ENCODE peak calls at places on chromosomes 16 and 17, in ten cellular contexts. One of them, this sample, is unnamed.

GRCh38 chr17:17069849-17070248 is 27.6 kb downstream of the MPRIP start:
- DNase-seq in astrocyte of the spinal cord: no peak
- DNase-seq in CD8-positive, alpha-beta T cell: no peak
- DNase-seq in neural progenitor cell: no peak
- DNase-seq in uterus: no peak
- DNase-seq in colonic mucosa: no peak
- DNase-seq in dorsolateral prefrontal cortex: no peak
- DNase-seq in IMR-90: no peak
- DNase-seq in right lobe of liver: no peak
- DNase-seq in GM23338: no peak
- DNase-seq in this sample: no peak

GRCh38 chr16:50265260-50265659 is 1.1 kb upstream of the ADCY7 start:
- DNase-seq in astrocyte of the spinal cord: peak; percentile 13
- DNase-seq in CD8-positive, alpha-beta T cell: no peak
- DNase-seq in neural progenitor cell: no peak
- DNase-seq in uterus: no peak
- DNase-seq in colonic mucosa: peak; percentile 55
- DNase-seq in dorsolateral prefrontal cortex: peak; percentile 35
- DNase-seq in IMR-90: peak; percentile 12
- DNase-seq in right lobe of liver: no peak
- DNase-seq in GM23338: no peak
- DNase-seq in this sample: no peak

GRCh38 chr17:74361613-74362391 is at the start of gene BTBD17:
- DNase-seq in astrocyte of the spinal cord: no peak
- DNase-seq in CD8-positive, alpha-beta T cell: peak; percentile 65
- DNase-seq in neural progenitor cell: peak; percentile 97
- DNase-seq in uterus: peak; percentile 36
- DNase-seq in colonic mucosa: peak; percentile 54
- DNase-seq in dorsolateral prefrontal cortex: peak; percentile 79
- DNase-seq in IMR-90: no peak
- DNase-seq in right lobe of liver: peak; percentile 62
- DNase-seq in GM23338: peak; percentile 84
- DNase-seq in this sample: peak; percentile 38

GRCh38 chr16:63323055-63323454 is 1286.8 kb upstream of the CDH8 start:
- DNase-seq in astrocyte of the spinal cord: no peak
- DNase-seq in CD8-positive, alpha-beta T cell: no peak
- DNase-seq in neural progenitor cell: no peak
- DNase-seq in uterus: no peak
- DNase-seq in colonic mucosa: no peak
- DNase-seq in dorsolateral prefrontal cortex: no peak
- DNase-seq in IMR-90: no peak
- DNase-seq in right lobe of liver: no peak
- DNase-seq in GM23338: no peak
- DNase-seq in this sample: no peak

GRCh38 chr16:51328708-51329107 is 177.6 kb upstream of the SALL1 start:
- DNase-seq in astrocyte of the spinal cord: no peak
- DNase-seq in CD8-positive, alpha-beta T cell: no peak
- DNase-seq in neural progenitor cell: no peak
- DNase-seq in uterus: peak; percentile 40
- DNase-seq in colonic mucosa: no peak
- DNase-seq in dorsolateral prefrontal cortex: no peak
- DNase-seq in IMR-90: no peak
- DNase-seq in right lobe of liver: no peak
- DNase-seq in GM23338: no peak
- DNase-seq in this sample: no peak

GRCh38 chr16:89007371-89008249 is 30.6 kb upstream of the CBFA2T3 start:
- DNase-seq in astrocyte of the spinal cord: no peak
- DNase-seq in CD8-positive, alpha-beta T cell: no peak
- DNase-seq in neural progenitor cell: no peak
- DNase-seq in uterus: no peak
- DNase-seq in colonic mucosa: no peak
- DNase-seq in dorsolateral prefrontal cortex: no peak
- DNase-seq in IMR-90: no peak
- DNase-seq in right lobe of liver: peak; percentile 5
- DNase-seq in GM23338: no peak
- DNase-seq in this sample: no peak

GRCh38 chr17:83194761-83195329 is 115.4 kb downstream of the METRNL start:
- DNase-seq in astrocyte of the spinal cord: peak; percentile 66
- DNase-seq in CD8-positive, alpha-beta T cell: no peak
- DNase-seq in neural progenitor cell: no peak
- DNase-seq in uterus: peak; percentile 12
- DNase-seq in colonic mucosa: no peak
- DNase-seq in dorsolateral prefrontal cortex: peak; percentile 38
- DNase-seq in IMR-90: no peak
- DNase-seq in right lobe of liver: peak; percentile 17
- DNase-seq in GM23338: no peak
- DNase-seq in this sample: no peak

GRCh38 chr17:15482476-15482875 is 15.1 kb upstream of the CDRT4 start:
- DNase-seq in astrocyte of the spinal cord: no peak
- DNase-seq in CD8-positive, alpha-beta T cell: no peak
- DNase-seq in neural progenitor cell: no peak
- DNase-seq in uterus: no peak
- DNase-seq in colonic mucosa: no peak
- DNase-seq in dorsolateral prefrontal cortex: no peak
- DNase-seq in IMR-90: no peak
- DNase-seq in right lobe of liver: no peak
- DNase-seq in GM23338: no peak
- DNase-seq in this sample: no peak

GRCh38 chr16:70383421-70383960 is 36.8 kb downstream of the DDX19A start:
- DNase-seq in astrocyte of the spinal cord: no peak
- DNase-seq in CD8-positive, alpha-beta T cell: no peak
- DNase-seq in neural progenitor cell: no peak
- DNase-seq in uterus: no peak
- DNase-seq in colonic mucosa: no peak
- DNase-seq in dorsolateral prefrontal cortex: no peak
- DNase-seq in IMR-90: no peak
- DNase-seq in right lobe of liver: no peak
- DNase-seq in GM23338: no peak
- DNase-seq in this sample: no peak

GRCh38 chr16:70378869-70379493 is 32.3 kb downstream of the DDX19A start:
- DNase-seq in astrocyte of the spinal cord: no peak
- DNase-seq in CD8-positive, alpha-beta T cell: no peak
- DNase-seq in neural progenitor cell: no peak
- DNase-seq in uterus: no peak
- DNase-seq in colonic mucosa: no peak
- DNase-seq in dorsolateral prefrontal cortex: no peak
- DNase-seq in IMR-90: no peak
- DNase-seq in right lobe of liver: no peak
- DNase-seq in GM23338: peak; percentile 15
- DNase-seq in this sample: no peak

GRCh38 chr16:70380205-70380918 is 33.7 kb downstream of the DDX19A start:
- DNase-seq in astrocyte of the spinal cord: peak; percentile 89
- DNase-seq in CD8-positive, alpha-beta T cell: peak; percentile 80
- DNase-seq in neural progenitor cell: peak; percentile 74
- DNase-seq in uterus: peak; percentile 33
- DNase-seq in colonic mucosa: peak; percentile 45
- DNase-seq in dorsolateral prefrontal cortex: peak; percentile 76
- DNase-seq in IMR-90: peak; percentile 82
- DNase-seq in right lobe of liver: peak; percentile 51
- DNase-seq in GM23338: peak; percentile 71
- DNase-seq in this sample: peak; percentile 72

GRCh38 chr16:70381604-70382342 is 35.1 kb downstream of the DDX19A start:
- DNase-seq in astrocyte of the spinal cord: no peak
- DNase-seq in CD8-positive, alpha-beta T cell: no peak
- DNase-seq in neural progenitor cell: no peak
- DNase-seq in uterus: no peak
- DNase-seq in colonic mucosa: no peak
- DNase-seq in dorsolateral prefrontal cortex: no peak
- DNase-seq in IMR-90: no peak
- DNase-seq in right lobe of liver: no peak
- DNase-seq in GM23338: no peak
- DNase-seq in this sample: no peak

DNA sequence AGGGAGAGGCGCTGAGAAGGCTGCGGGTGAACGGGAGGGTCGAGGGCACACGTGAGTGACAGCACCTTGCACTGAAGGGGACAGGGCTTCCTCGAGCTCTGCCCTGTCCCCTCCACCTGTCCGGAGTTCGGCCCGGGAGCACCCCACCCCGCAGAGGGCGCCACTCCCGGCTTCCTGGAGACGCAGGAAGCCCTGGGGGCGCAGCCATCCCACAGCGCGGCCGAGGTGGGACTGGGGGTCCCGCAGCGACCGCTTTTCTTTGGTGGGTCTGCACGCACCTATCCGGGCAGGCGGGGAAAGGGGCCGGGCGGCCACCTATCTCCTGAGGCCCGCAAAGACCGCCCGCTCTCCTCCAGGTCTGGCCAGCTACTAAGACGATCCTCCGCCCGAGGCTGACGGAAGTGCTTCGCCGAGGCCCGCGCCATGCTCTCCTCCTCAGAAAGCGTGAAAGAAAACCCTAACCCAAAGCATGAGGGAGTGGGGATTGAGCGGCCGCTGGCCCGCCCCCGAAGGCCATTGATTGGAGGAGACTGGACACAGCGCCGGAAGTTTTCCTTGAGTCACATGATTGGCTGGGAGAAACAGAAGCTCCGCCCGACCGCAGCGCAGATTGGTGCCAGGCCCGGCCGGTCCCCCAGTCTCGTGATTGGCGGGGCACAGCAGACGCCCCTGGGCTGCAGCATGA is 34.4 kb downstream of the DDX19A start:
- DNase-seq in astrocyte of the spinal cord: peak; percentile 97
- DNase-seq in CD8-positive, alpha-beta T cell: peak; percentile 96
- DNase-seq in neural progenitor cell: peak; percentile 99
- DNase-seq in uterus: peak; percentile 96
- DNase-seq in colonic mucosa: peak; percentile 98
- DNase-seq in dorsolateral prefrontal cortex: peak; percentile 99
- DNase-seq in IMR-90: peak; percentile 96
- DNase-seq in right lobe of liver: peak; percentile 95
- DNase-seq in GM23338: peak; percentile 100
- DNase-seq in this sample: peak; percentile 96
- H3K4me3 ChIP-seq in astrocyte of the spinal cord: peak overlapping the region; percentile 54
- H3K4me3 ChIP-seq in CD8-positive, alpha-beta T cell: peak overlapping the region; percentile 84
- H3K4me3 ChIP-seq in neural progenitor cell: peak overlapping the region; percentile 81
- H3K4me3 ChIP-seq in uterus: peak overlapping the region; percentile 66
- H3K4me3 ChIP-seq in colonic mucosa: peak overlapping the region; percentile 72
- H3K4me3 ChIP-seq in dorsolateral prefrontal cortex: peak overlapping the region; percentile 86
- H3K4me3 ChIP-seq in IMR-90: peak overlapping the region; percentile 63
- H3K4me3 ChIP-seq in right lobe of liver: peak overlapping the region; percentile 63
- H3K4me3 ChIP-seq in GM23338: peak overlapping the region; percentile 95
- H3K4me3 ChIP-seq in this sample: peak overlapping the region; percentile 65

DNA sequence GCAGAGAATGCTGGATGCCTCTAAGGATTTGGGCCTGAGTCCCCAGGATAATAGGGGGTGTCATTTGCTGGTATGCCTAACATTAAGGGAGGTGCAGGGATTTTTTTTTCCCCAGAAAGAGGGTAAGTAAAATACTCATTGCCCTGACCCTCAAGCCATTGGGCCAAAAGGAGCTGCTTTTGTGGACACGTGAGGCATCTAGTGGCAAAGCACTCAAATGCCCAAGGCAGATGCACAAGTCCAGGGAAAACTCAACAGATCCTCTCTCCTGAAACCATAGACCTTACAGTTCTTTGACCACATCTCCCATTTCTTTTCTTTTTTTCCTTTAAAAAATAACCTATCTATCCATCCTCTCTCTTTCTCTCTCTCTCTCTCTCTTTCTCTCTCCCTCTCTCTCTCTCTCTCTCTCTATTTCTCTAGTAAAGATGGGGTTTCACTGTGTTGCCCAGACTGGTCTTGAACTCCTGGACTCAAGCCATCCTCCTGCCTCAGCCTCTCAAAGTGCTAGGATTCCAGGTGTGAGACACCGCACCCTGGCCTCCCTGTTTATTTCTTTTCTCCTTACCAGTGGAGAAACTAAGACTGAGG is 11.8 kb downstream of the IRX5 start:
- DNase-seq in astrocyte of the spinal cord: no peak
- DNase-seq in CD8-positive, alpha-beta T cell: no peak
- DNase-seq in neural progenitor cell: no peak
- DNase-seq in uterus: no peak
- DNase-seq in colonic mucosa: no peak
- DNase-seq in dorsolateral prefrontal cortex: no peak
- DNase-seq in IMR-90: no peak
- DNase-seq in right lobe of liver: no peak
- DNase-seq in GM23338: no peak
- DNase-seq in this sample: no peak
- TF ChIP-seq CTCF in astrocyte of the spinal cord: no peak
- TF ChIP-seq CTCF in CD8-positive, alpha-beta T cell: no peak
- TF ChIP-seq CTCF in neural progenitor cell: peak; percentile 24
- TF ChIP-seq CTCF in uterus: no peak
- TF ChIP-seq CTCF in colonic mucosa: no peak
- TF ChIP-seq CTCF in dorsolateral prefrontal cortex: no peak
- TF ChIP-seq CTCF in IMR-90: no peak
- TF ChIP-seq CTCF in right lobe of liver: no peak
- TF ChIP-seq CTCF in GM23338: peak; percentile 34
- TF ChIP-seq CTCF in this sample: no peak

GRCh38 chr17:28745777-28746473 is 2.1 kb downstream of the TRAF4 start:
- DNase-seq in astrocyte of the spinal cord: no peak
- DNase-seq in CD8-positive, alpha-beta T cell: no peak
- DNase-seq in neural progenitor cell: no peak
- DNase-seq in uterus: no peak
- DNase-seq in colonic mucosa: no peak
- DNase-seq in dorsolateral prefrontal cortex: no peak
- DNase-seq in IMR-90: no peak
- DNase-seq in right lobe of liver: peak; percentile 84
- DNase-seq in GM23338: peak; percentile 60
- DNase-seq in this sample: no peak

GRCh38 chr17:28748852-28749515 is 5.2 kb downstream of the TRAF4 start:
- DNase-seq in astrocyte of the spinal cord: no peak
- DNase-seq in CD8-positive, alpha-beta T cell: no peak
- DNase-seq in neural progenitor cell: no peak
- DNase-seq in uterus: no peak
- DNase-seq in colonic mucosa: no peak
- DNase-seq in dorsolateral prefrontal cortex: no peak
- DNase-seq in IMR-90: no peak
- DNase-seq in right lobe of liver: no peak
- DNase-seq in GM23338: no peak
- DNase-seq in this sample: no peak

GRCh38 chr17:28747801-28748750 is 4.3 kb downstream of the TRAF4 start:
- DNase-seq in astrocyte of the spinal cord: no peak
- DNase-seq in CD8-positive, alpha-beta T cell: no peak
- DNase-seq in neural progenitor cell: no peak
- DNase-seq in uterus: no peak
- DNase-seq in colonic mucosa: no peak
- DNase-seq in dorsolateral prefrontal cortex: no peak
- DNase-seq in IMR-90: no peak
- DNase-seq in right lobe of liver: no peak
- DNase-seq in GM23338: no peak
- DNase-seq in this sample: no peak

GRCh38 chr17:28746611-28747045 is 2.8 kb downstream of the TRAF4 start:
- DNase-seq in astrocyte of the spinal cord: no peak
- DNase-seq in CD8-positive, alpha-beta T cell: no peak
- DNase-seq in neural progenitor cell: peak; percentile 63
- DNase-seq in uterus: no peak
- DNase-seq in colonic mucosa: peak; percentile 92
- DNase-seq in dorsolateral prefrontal cortex: no peak
- DNase-seq in IMR-90: no peak
- DNase-seq in right lobe of liver: no peak
- DNase-seq in GM23338: peak; percentile 63
- DNase-seq in this sample: no peak

GRCh38 chr17:28747046-28747691 is 3.4 kb downstream of the TRAF4 start:
- DNase-seq in astrocyte of the spinal cord: no peak
- DNase-seq in CD8-positive, alpha-beta T cell: no peak
- DNase-seq in neural progenitor cell: no peak
- DNase-seq in uterus: no peak
- DNase-seq in colonic mucosa: peak; percentile 84
- DNase-seq in dorsolateral prefrontal cortex: peak; percentile 69
- DNase-seq in IMR-90: no peak
- DNase-seq in right lobe of liver: no peak
- DNase-seq in GM23338: peak; percentile 74
- DNase-seq in this sample: no peak
- H3K4me3 ChIP-seq in astrocyte of the spinal cord: no peak overlapping the region
- H3K4me3 ChIP-seq in CD8-positive, alpha-beta T cell: no peak overlapping the region
- H3K4me3 ChIP-seq in neural progenitor cell: peak overlapping the region; percentile 78
- H3K4me3 ChIP-seq in uterus: no peak overlapping the region
- H3K4me3 ChIP-seq in colonic mucosa: no peak overlapping the region
- H3K4me3 ChIP-seq in dorsolateral prefrontal cortex: peak overlapping the region; percentile 72
- H3K4me3 ChIP-seq in IMR-90: no peak overlapping the region
- H3K4me3 ChIP-seq in right lobe of liver: no peak overlapping the region
- H3K4me3 ChIP-seq in GM23338: peak overlapping the region; percentile 93
- H3K4me3 ChIP-seq in this sample: no peak overlapping the region

GRCh38 chr17:38947189-38947588 is 20.0 kb downstream of the FBXO47 start:
- DNase-seq in astrocyte of the spinal cord: no peak
- DNase-seq in CD8-positive, alpha-beta T cell: no peak
- DNase-seq in neural progenitor cell: no peak
- DNase-seq in uterus: no peak
- DNase-seq in colonic mucosa: no peak
- DNase-seq in dorsolateral prefrontal cortex: no peak
- DNase-seq in IMR-90: no peak
- DNase-seq in right lobe of liver: no peak
- DNase-seq in GM23338: no peak
- DNase-seq in this sample: no peak
- TF ChIP-seq CTCF in astrocyte of the spinal cord: no peak
- TF ChIP-seq CTCF in CD8-positive, alpha-beta T cell: no peak
- TF ChIP-seq CTCF in neural progenitor cell: no peak
- TF ChIP-seq CTCF in uterus: no peak
- TF ChIP-seq CTCF in colonic mucosa: no peak
- TF ChIP-seq CTCF in dorsolateral prefrontal cortex: no peak
- TF ChIP-seq CTCF in IMR-90: no peak
- TF ChIP-seq CTCF in right lobe of liver: no peak
- TF ChIP-seq CTCF in GM23338: no peak
- TF ChIP-seq CTCF in this sample: no peak

This sample was measured in cardiac fibroblast.